ENCODE peak calls at places on chromosomes 6 and 20, in ten cellular contexts. K is SJSA1; L is OCI-LY7; F is endothelial cell of umbilical vein; T is upper lobe of right lung; D is heart left ventricle; U is ovary; R is effector memory CD4-positive, alpha-beta T cell; V is fibroblast of lung; Y is left lung. H is an unnamed sample.

GRCh38 chr6:154412106-154412820 is 55.7 kb upstream of the IPCEF1 start:
- DNase-seq in Y (no peak), T (no peak), V (no peak), L (no peak), F (no peak), K (no peak), R (no peak), U (no peak), D (no peak), H (no peak)

GRCh38 chr20:58102744-58103516 is 125.5 kb downstream of the ANKRD60 start:
- DNase-seq in D (no peak), L (no peak), K (no peak), F (no peak), R (no peak), T (no peak), U (no peak), Y (no peak), V (no peak), H (no peak)

GRCh38 chr20:57570898-57571297 is 10.0 kb downstream of the PCK1 start:
- DNase-seq in Y (no peak), V (no peak), F (no peak), D (no peak), K (no peak), U (no peak), T (no peak), R (no peak), L (no peak), H (no peak)

GRCh38 chr20:37303637-37304036 is 14.2 kb downstream of the MANBAL start:
- DNase-seq in K (no peak), T (no peak), Y (no peak), L (no peak), D (no peak), F (no peak), R (no peak), U (no peak), V (no peak), H (no peak)

GRCh38 chr6:130167655-130168054 is 55.1 kb downstream of the SAMD3 start:
- DNase-seq in T (no peak), F (no peak), Y (no peak), V (peak; percentile 93), D (no peak), U (no peak), K (no peak), R (no peak), L (no peak), H (no peak)

GRCh38 chr6:71349395-71349794 is 60.8 kb downstream of the OGFRL1 start:
- DNase-seq in F (peak; percentile 53), Y (no peak), D (no peak), T (no peak), V (peak; percentile 72), L (peak; percentile 61), U (no peak), K (peak; percentile 39), R (no peak), H (no peak)

GRCh38 chr6:135251416-135251815 is 70.3 kb downstream of the MYB start:
- DNase-seq in D (no peak), T (no peak), R (no peak), K (no peak), L (no peak), F (no peak), V (no peak), U (no peak), Y (peak; percentile 43), H (no peak)

GRCh38 chr6:14934844-14935243 is 311.0 kb upstream of the JARID2 start:
- DNase-seq in T (no peak), D (no peak), U (no peak), K (no peak), L (no peak), F (no peak), Y (no peak), V (no peak), R (no peak), H (no peak)

GRCh38 chr6:133983099-133983939 is 30.3 kb downstream of the TBPL1 start:
- DNase-seq in K (peak; percentile 53), L (no peak), F (no peak), V (peak; percentile 80), U (peak; percentile 33), Y (peak; percentile 85), D (peak; percentile 70), T (peak; percentile 82), R (peak; percentile 22), H (peak; percentile 49)

GRCh38 chr6:14831922-14832321 is 413.9 kb upstream of the JARID2 start:
- DNase-seq in V (no peak), F (no peak), T (no peak), R (no peak), U (no peak), K (no peak), Y (no peak), L (no peak), D (no peak), H (no peak)

GRCh38 chr6:16380220-16380809 is 141.9 kb downstream of the GMPR start:
- DNase-seq in R (no peak), Y (no peak), F (no peak), D (no peak), K (no peak), T (no peak), V (no peak), L (no peak), U (no peak), H (no peak)

GRCh38 chr6:437042-437402 is 45.5 kb downstream of the IRF4 start:
- DNase-seq in Y (no peak), K (no peak), U (no peak), L (no peak), T (no peak), R (no peak), D (no peak), V (peak; percentile 55), F (no peak), H (no peak)
- H3K27ac ChIP-seq in Y (no peak overlapping the region), K (peak overlapping the region; percentile 58), U (no peak overlapping the region), L (no peak overlapping the region), T (no peak overlapping the region), R (no peak overlapping the region), D (no peak overlapping the region), V (no peak overlapping the region), F (no peak overlapping the region), H (no peak overlapping the region)

GRCh38 chr6:3086282-3086946 is 18.1 kb downstream of the RIPK1 start:
- DNase-seq in V (no peak), T (no peak), L (no peak), K (no peak), U (no peak), Y (no peak), D (no peak), F (no peak), R (no peak), H (no peak)

GRCh38 chr6:3088853-3089445 is 20.7 kb downstream of the RIPK1 start:
- DNase-seq in Y (no peak), F (peak; percentile 41), K (no peak), T (no peak), V (peak; percentile 33), U (no peak), D (no peak), R (no peak), L (no peak), H (no peak)

GRCh38 chr6:3094815-3095214 is 23.7 kb upstream of the BPHL start:
- DNase-seq in R (no peak), Y (no peak), V (no peak), U (no peak), T (no peak), F (no peak), K (no peak), D (no peak), L (no peak), H (no peak)

GRCh38 chr6:3088446-3088845 is 20.2 kb downstream of the RIPK1 start:
- DNase-seq in R (no peak), L (no peak), F (no peak), D (no peak), V (peak; percentile 11), K (no peak), Y (no peak), U (no peak), T (no peak), H (no peak)

GRCh38 chr6:3090013-3090412 is 21.7 kb downstream of the RIPK1 start:
- DNase-seq in F (no peak), Y (no peak), L (no peak), U (no peak), K (no peak), V (no peak), R (no peak), T (no peak), D (no peak), H (no peak)
- H3K9me3 ChIP-seq in F (no peaks in the 10 kb centered on the region), Y (no peaks in the 10 kb centered on the region), L (peaks cover 50% of the 10 kb centered on the region), U (no peaks in the 10 kb centered on the region), K (no peaks in the 10 kb centered on the region), V (no peaks in the 10 kb centered on the region), R (no peaks in the 10 kb centered on the region), T (no peaks in the 10 kb centered on the region), D (no peaks in the 10 kb centered on the region), H (no peaks in the 10 kb centered on the region)

GRCh38 chr20:50823319-50823718 is 28.5 kb downstream of the BCAS4 start:
- DNase-seq in U (no peak), K (no peak), F (no peak), T (no peak), L (no peak), V (no peak), R (no peak), Y (no peak), D (no peak), H (no peak)

GRCh38 chr20:50821257-50821921 is 26.5 kb downstream of the BCAS4 start:
- DNase-seq in U (no peak), V (no peak), Y (no peak), K (no peak), T (no peak), F (no peak), R (no peak), L (peak; percentile 68), D (no peak), H (no peak)

GRCh38 chr20:50820515-50821256 is 25.8 kb downstream of the BCAS4 start:
- DNase-seq in K (no peak), D (no peak), F (no peak), L (peak; percentile 37), V (no peak), U (no peak), R (no peak), Y (no peak), T (no peak), H (no peak)

GRCh38 chr20:50824137-50824536 is 29.3 kb downstream of the BCAS4 start:
- DNase-seq in T (no peak), F (no peak), V (peak; percentile 75), K (no peak), U (peak; percentile 71), D (no peak), L (no peak), Y (no peak), R (no peak), H (peak; percentile 93)

GRCh38 chr20:50821994-50822393 is 27.1 kb downstream of the BCAS4 start:
- DNase-seq in F (no peak), L (peak; percentile 72), D (no peak), V (no peak), Y (no peak), U (no peak), T (no peak), K (no peak), R (no peak), H (no peak)
- H3K4me1 ChIP-seq in F (no peaks in the 10 kb centered on the region), L (peaks cover 74% of the 10 kb centered on the region), D (no peaks in the 10 kb centered on the region), V (peaks cover 10% of the 10 kb centered on the region), Y (peaks cover 12% of the 10 kb centered on the region), U (peaks cover 3% of the 10 kb centered on the region), T (no peaks in the 10 kb centered on the region), K (no peaks in the 10 kb centered on the region), R (peaks cover 6% of the 10 kb centered on the region), H (no peaks in the 10 kb centered on the region)

DNA sequence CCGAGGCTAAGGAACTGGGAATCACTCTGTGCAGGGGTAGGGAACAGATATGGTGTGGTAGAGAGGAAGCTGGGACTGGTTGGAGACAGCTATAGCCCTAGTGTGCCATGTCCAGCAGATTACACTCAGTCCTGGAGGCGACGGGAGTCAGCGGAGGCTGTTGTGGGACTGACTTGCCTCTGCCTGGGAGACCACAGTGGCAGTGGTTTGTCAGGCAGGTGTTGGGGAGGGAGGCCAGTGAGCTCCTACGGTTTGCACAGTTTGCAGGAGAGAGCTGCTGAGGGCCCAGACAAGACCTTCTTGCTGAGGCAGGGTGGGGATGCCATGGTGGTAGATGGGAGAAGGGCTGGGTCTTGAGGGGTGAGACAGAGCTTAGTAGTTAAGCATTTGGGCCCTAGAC is 4.9 kb downstream of the PLCG1 start:
- DNase-seq in R (no peak), U (no peak), F (no peak), K (no peak), V (no peak), T (peak; percentile 56), Y (no peak), D (no peak), L (no peak), H (no peak)
- H3K27ac ChIP-seq in R (peak overlapping the region; percentile 88), U (no peak overlapping the region), F (peak overlapping the region; percentile 86), K (no peak overlapping the region), V (no peak overlapping the region), T (peak overlapping the region; percentile 70), Y (peak overlapping the region; percentile 92), D (peak overlapping the region; percentile 99), L (peak overlapping the region; percentile 73), H (no peak overlapping the region)